ENCODE peak calls at places on chromosomes 16 and 17, in four cellular contexts. S is glomerular endothelial cell; A is effector memory CD8-positive, alpha-beta T cell; G is amniotic stem cell. K is an unnamed sample.

GRCh38 chr17:48490391-48491026 is 40.3 kb downstream of the HOXB1 start:
- DNase-seq in S (no peak), A (no peak), G (no peak), K (no peak)

GRCh38 chr16:85910073-85910853 is 11.3 kb downstream of the IRF8 start:
- DNase-seq in S (no peak), A (no peak), G (no peak), K (no peak)

GRCh38 chr17:41762841-41763240 is 23.7 kb downstream of the JUP start:
- DNase-seq in S (no peak), A (no peak), G (no peak), K (no peak)

GRCh38 chr16:23434380-23434779 is 18.6 kb downstream of the COG7 start:
- DNase-seq in S (peak), A (peak), G (no peak), K (peak)

GRCh38 chr16:54326266-54326662 is 39.7 kb upstream of the IRX3 start:
- DNase-seq in S (no peak), A (no peak), G (no peak), K (no peak)

GRCh38 chr17:28937044-28937729 is 14.1 kb downstream of the PHF12 start:
- DNase-seq in S (no peak), A (no peak), G (no peak), K (no peak)

GRCh38 chr17:81380682-81381518 is 14.4 kb upstream of the BAHCC1 start:
- DNase-seq in S (no peak), A (no peak), G (no peak), K (no peak)

GRCh38 chr16:80123189-80123588 is 417.6 kb upstream of the DYNLRB2 start:
- DNase-seq in S (no peak), A (no peak), G (no peak), K (no peak)

GRCh38 chr16:30946671-30947532 is 2.0 kb upstream of the ORAI3 start:
- DNase-seq in S (no peak), A (no peak), G (no peak), K (no peak)

GRCh38 chr17:70539172-70539924 is 370.0 kb downstream of the KCNJ2 start:
- DNase-seq in S (no peak), A (no peak), G (no peak), K (no peak)

GRCh38 chr16:48366165-48367093 is 18.8 kb downstream of the SIAH1 start:
- DNase-seq in S (peak), A (peak), G (peak), K (peak)

GRCh38 chr16:21684199-21684598 is 20.4 kb downstream of the OTOA start:
- DNase-seq in S (no peak), A (peak), G (no peak), K (no peak)